ENCODE peak calls at places on chromosomes 11 and 22, in eight cellular contexts. G, N, F, K, C, P, V and L are unnamed samples. For H3K9me3, the result is how much of the 10 kb centered on the place peaks cover.

GRCh38 chr11:78325274-78325781 is 92.3 kb downstream of the GAB2 start:
- DNase-seq in C (no peak), N (no peak), G (no peak), P (no peak), V (no peak), K (no peak), F (no peak), L (no peak)

GRCh38 chr11:533049-533585 is 2.3 kb downstream of the HRAS start:
- DNase-seq in C (no peak), V (no peak), G (no peak), F (no peak), N (no peak), P (no peak), K (no peak), L (no peak)

GRCh38 chr22:39617342-39617741 is 46.8 kb downstream of the CACNA1I start:
- DNase-seq in G (no peak), C (no peak), K (no peak), V (no peak), F (no peak), N (no peak), P (peak), L (no peak)

GRCh38 chr11:65128182-65129145 is 5.9 kb downstream of the SYVN1 start:
- DNase-seq in V (no peak), F (no peak), N (no peak), G (no peak), P (no peak), K (no peak), C (no peak), L (no peak)

GRCh38 chr11:104146943-104147342 is 17.0 kb downstream of the PDGFD start:
- DNase-seq in C (no peak), G (no peak), N (no peak), F (no peak), P (no peak), V (no peak), K (no peak), L (no peak)

GRCh38 chr11:2904153-2905052 is 18.8 kb upstream of the CDKN1C start:
- DNase-seq in C (no peak), F (no peak), N (peak), V (no peak), K (no peak), G (no peak), P (no peak), L (no peak)

GRCh38 chr11:114811971-114812370 is 133.6 kb downstream of the NXPE2 start:
- DNase-seq in P (no peak), C (no peak), N (no peak), G (no peak), K (no peak), F (no peak), V (no peak), L (no peak)

GRCh38 chr11:61092280-61092766 is 10.0 kb upstream of the CD5 start:
- DNase-seq in P (no peak), N (no peak), V (no peak), F (no peak), K (no peak), C (no peak), G (no peak), L (no peak)

GRCh38 chr22:27460596-27461347 is 340.8 kb downstream of the MN1 start:
- DNase-seq in K (no peak), C (no peak), P (no peak), N (no peak), F (peak), V (peak), G (no peak), L (no peak)

GRCh38 chr22:39081557-39081956 is 4.5 kb downstream of the APOBEC3G start:
- DNase-seq in P (no peak), V (no peak), G (no peak), K (no peak), F (no peak), C (no peak), N (no peak), L (no peak)

GRCh38 chr22:47561115-47561675 is 798.7 kb downstream of the TBC1D22A start:
- DNase-seq in V (no peak), G (no peak), K (no peak), N (no peak), P (no peak), C (no peak), F (no peak), L (no peak)
- H3K9me3 ChIP-seq in V (under half), G (under half), K (half or more), N (under half), P (under half), C (under half), F (under half), L (under half)

GRCh38 chr11:58832246-58832645 is 12.3 kb downstream of the GLYATL2 start:
- DNase-seq in C (no peak), K (no peak), F (peak), P (no peak), N (no peak), V (no peak), G (no peak), L (no peak)
- H3K9me3 ChIP-seq in C (under half), K (under half), F (under half), P (under half), N (under half), V (under half), G (under half), L (under half)

GRCh38 chr11:130588471-130588870 is 140.0 kb downstream of the ADAMTS15 start:
- DNase-seq in K (no peak), C (no peak), V (no peak), N (no peak), P (no peak), G (no peak), F (peak), L (no peak)

GRCh38 chr11:130587658-130588057 is 139.2 kb downstream of the ADAMTS15 start:
- DNase-seq in F (no peak), P (no peak), C (no peak), G (no peak), N (no peak), V (no peak), K (no peak), L (no peak)

GRCh38 chr11:130582994-130583393 is 134.5 kb downstream of the ADAMTS15 start:
- DNase-seq in C (no peak), K (no peak), F (no peak), N (no peak), P (no peak), G (no peak), V (no peak), L (no peak)

GRCh38 chr11:130583866-130584265 is 135.4 kb downstream of the ADAMTS15 start:
- DNase-seq in P (no peak), N (no peak), C (no peak), G (no peak), K (no peak), F (no peak), V (no peak), L (no peak)

DNA sequence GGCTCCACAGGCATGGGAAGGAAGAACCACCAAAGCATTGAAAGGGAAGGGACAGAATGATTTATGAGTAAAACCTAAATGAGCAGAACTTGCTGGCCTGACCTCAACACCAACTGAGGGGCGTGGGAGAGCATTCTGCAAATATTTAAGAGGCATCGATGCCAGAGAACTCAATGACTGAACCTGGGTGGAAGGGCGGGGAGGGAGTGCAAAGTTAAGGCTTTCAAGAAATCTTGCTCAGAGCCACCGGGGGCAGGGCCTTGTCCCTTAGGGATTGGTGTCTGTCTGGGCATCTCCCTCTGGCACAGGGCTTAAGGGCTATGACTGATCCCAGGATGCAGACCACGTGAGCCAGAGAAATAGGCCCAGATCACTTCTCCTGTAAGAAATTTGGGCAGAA is 137.1 kb downstream of the ADAMTS15 start:
- DNase-seq in P (no peak), C (no peak), V (no peak), K (no peak), G (no peak), N (peak), F (peak), L (no peak)
- H3K9me3 ChIP-seq in P (under half), C (under half), V (under half), K (under half), G (under half), N (under half), F (under half), L (under half)

DNA sequence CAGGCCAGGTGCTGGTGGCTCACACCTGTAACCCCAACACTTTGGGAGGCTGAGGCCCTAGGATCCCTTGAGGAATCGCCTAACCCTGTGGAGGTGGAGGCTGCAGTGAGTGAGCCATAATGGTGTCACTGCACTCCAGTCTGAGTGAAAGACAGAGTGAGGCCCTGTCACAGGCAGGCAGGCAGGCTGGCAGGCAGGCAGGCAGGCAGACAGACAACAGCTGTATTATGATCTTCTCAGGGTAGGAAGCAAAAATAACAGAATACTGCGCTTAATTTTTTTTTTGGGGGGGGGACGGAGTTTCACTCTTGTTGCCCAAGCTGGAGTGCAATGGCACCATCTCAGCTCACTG is 3901.6 kb upstream of the OR11H1 start:
- DNase-seq in F (no peak), N (no peak), G (no peak), P (no peak), V (no peak), K (no peak), C (no peak), L (no peak)
- H3K9me3 ChIP-seq in F (under half), N (under half), G (under half), P (half or more), V (under half), K (half or more), C (under half), L (under half)

GRCh38 chr11:85423331-85423730 is 203.8 kb downstream of the DLG2 start:
- DNase-seq in G (no peak), V (no peak), P (no peak), C (no peak), F (no peak), K (no peak), N (no peak), L (no peak)

GRCh38 chr11:85423794-85424193 is 203.3 kb downstream of the DLG2 start:
- DNase-seq in N (no peak), K (no peak), P (no peak), F (no peak), C (no peak), G (no peak), V (no peak), L (no peak)
- H3K9me3 ChIP-seq in N (under half), K (under half), P (under half), F (under half), C (under half), G (under half), V (under half), L (under half)

GRCh38 chr22:19630614-19631013 is 83.7 kb upstream of the SEPTIN5 start:
- DNase-seq in C (no peak), G (no peak), K (no peak), P (no peak), F (no peak), V (no peak), N (no peak), L (no peak)
- H3K9me3 ChIP-seq in C (under half), G (under half), K (under half), P (under half), F (under half), V (under half), N (under half), L (under half)

DNA sequence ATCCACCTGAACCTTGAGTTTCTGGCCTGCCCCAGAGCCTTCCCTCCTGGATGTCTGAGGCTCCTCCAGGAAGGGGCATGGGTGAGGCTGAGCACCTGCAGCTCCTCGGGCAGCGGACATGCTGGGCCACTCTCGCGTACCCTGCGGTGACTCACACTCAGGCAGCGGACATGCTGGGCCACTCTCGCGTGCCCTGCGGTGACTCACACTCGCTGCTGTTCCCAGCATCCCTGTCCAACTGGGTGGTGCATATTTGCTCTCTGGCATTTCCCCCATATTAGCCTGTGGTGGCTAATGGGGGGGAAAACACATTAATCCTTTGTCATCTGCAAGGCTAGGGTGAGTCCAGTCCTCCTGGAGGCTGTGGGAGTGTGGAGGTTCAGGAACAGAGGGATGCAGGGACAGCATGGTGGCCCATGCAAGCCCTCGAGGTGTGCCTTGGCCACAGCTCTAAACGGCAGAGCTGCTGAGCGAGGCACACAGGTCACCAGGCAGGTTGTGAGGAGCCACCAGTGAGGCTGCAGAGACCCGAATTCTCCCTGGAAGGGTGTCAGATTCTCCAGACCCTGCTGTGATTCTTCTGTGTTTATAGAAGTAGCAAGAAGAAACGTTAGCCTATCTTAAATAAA is 728.1 kb downstream of the BRD1 start:
- DNase-seq in C (no peak), K (no peak), V (no peak), G (no peak), N (peak), F (no peak), P (peak), L (no peak)
- H3K9me3 ChIP-seq in C (under half), K (under half), V (under half), G (under half), N (under half), F (under half), P (under half), L (under half)